ENCODE peak calls at places on chromosome 6, in eight cellular contexts. B is body of pancreas, Y is lung, N is stomach, S is IMR-90, O is left ventricle myocardium inferior, D is upper lobe of left lung, U is cardiac muscle cell. E is an unnamed sample. For H3K4me1, the result is how much of the 10 kb centered on the place peaks cover.

GRCh38 chr6:15400572-15401004 is 154.7 kb downstream of the JARID2 start:
- DNase-seq in B (peak), N (no peak), O (peak), S (peak), U (peak), D (peak), Y (peak), E (no peak)

GRCh38 chr6:35634316-35634715 is 54.4 kb downstream of the FKBP5 start:
- DNase-seq in S (no peak), N (no peak), B (peak), U (peak), D (no peak), O (peak), Y (no peak), E (no peak)

GRCh38 chr6:9044426-9044825 is 609.1 kb upstream of the SLC35B3 start:
- DNase-seq in O (no peak), B (no peak), Y (no peak), N (no peak), D (no peak), S (no peak), U (no peak), E (no peak)

GRCh38 chr6:166221040-166221439 is 53.4 kb upstream of the TBXT start:
- DNase-seq in Y (no peak), N (no peak), S (no peak), O (no peak), U (no peak), D (no peak), B (no peak), E (no peak)

GRCh38 chr6:10481101-10481500 is 40.0 kb upstream of the GCNT2 start:
- DNase-seq in D (no peak), U (no peak), B (no peak), Y (no peak), N (no peak), S (no peak), O (no peak), E (no peak)

GRCh38 chr6:21769973-21770372 is 176.4 kb downstream of the SOX4 start:
- DNase-seq in D (no peak), N (no peak), O (no peak), B (no peak), Y (no peak), S (peak), U (no peak), E (no peak)

GRCh38 chr6:154548130-154548830 is 37.8 kb upstream of the CNKSR3 start:
- DNase-seq in U (peak), S (peak), Y (no peak), B (peak), D (peak), O (peak), N (peak), E (no peak)

GRCh38 chr6:23841116-23841515 is 284.9 kb upstream of the NRSN1 start:
- DNase-seq in S (no peak), N (no peak), Y (no peak), O (no peak), B (no peak), D (no peak), U (no peak), E (no peak)

GRCh38 chr6:25270559-25270958 is 8.6 kb upstream of the CARMIL1 start:
- DNase-seq in D (no peak), B (no peak), U (no peak), Y (no peak), N (no peak), O (no peak), S (no peak), E (no peak)

GRCh38 chr6:132818404-132819359 is 4.3 kb downstream of the RPS12 start:
- DNase-seq in O (no peak), S (peak), B (no peak), U (peak), N (no peak), D (no peak), Y (no peak), E (no peak)

GRCh38 chr6:140979642-140980091 is 1153.1 kb upstream of the GJE1 start:
- DNase-seq in S (peak), U (peak), B (peak), O (no peak), D (peak), Y (peak), N (no peak), E (no peak)

GRCh38 chr6:15715060-15715459 is 52.2 kb upstream of the DTNBP1 start:
- DNase-seq in B (no peak), D (no peak), O (no peak), Y (no peak), S (no peak), N (no peak), U (peak), E (no peak)

GRCh38 chr6:83114164-83114563 is 46.7 kb downstream of the DOP1A start:
- DNase-seq in S (peak), B (no peak), O (no peak), Y (no peak), N (no peak), D (no peak), U (peak), E (no peak)

GRCh38 chr6:90397929-90398674 is 101.5 kb upstream of the BACH2 start:
- DNase-seq in N (no peak), O (no peak), D (no peak), S (peak), B (peak), Y (no peak), U (no peak), E (no peak)

GRCh38 chr6:96849615-96850014 is 12.3 kb upstream of the GPR63 start:
- DNase-seq in B (no peak), U (no peak), N (no peak), O (no peak), S (no peak), D (no peak), Y (no peak), E (no peak)

GRCh38 chr6:19332806-19333460 is 504.2 kb upstream of the ID4 start:
- DNase-seq in Y (no peak), U (no peak), B (no peak), S (no peak), D (no peak), O (no peak), N (no peak), E (no peak)

GRCh38 chr6:102798631-102799030 is 1405.1 kb downstream of the GRIK2 start:
- DNase-seq in B (no peak), D (no peak), O (no peak), Y (no peak), N (no peak), S (no peak), U (no peak), E (peak)

GRCh38 chr6:45991189-45991588 is 24.5 kb downstream of the CLIC5 start:
- DNase-seq in Y (no peak), O (no peak), B (no peak), N (no peak), U (peak), S (no peak), D (no peak), E (no peak)

GRCh38 chr6:14796974-14797762 is 448.7 kb upstream of the JARID2 start:
- DNase-seq in N (no peak), B (no peak), U (peak), O (no peak), Y (no peak), D (no peak), S (peak), E (no peak)

GRCh38 chr6:26251354-26252081 is 113.5 kb upstream of the BTN3A2 start:
- DNase-seq in S (peak), B (peak), O (peak), N (peak), D (peak), U (peak), Y (no peak), E (no peak)

GRCh38 chr6:4153514-4153985 is 18.2 kb upstream of the ECI2 start:
- DNase-seq in S (no peak), N (no peak), O (no peak), U (no peak), D (no peak), Y (no peak), B (no peak), E (no peak)

GRCh38 chr6:159444073-159444472 is 249.0 kb downstream of the SOD2 start:
- DNase-seq in B (no peak), D (no peak), S (no peak), Y (no peak), N (no peak), U (no peak), O (no peak), E (no peak)

GRCh38 chr6:25482996-25483395 is 169.0 kb upstream of the SCGN start:
- DNase-seq in O (no peak), B (no peak), D (no peak), S (peak), Y (no peak), U (peak), N (peak), E (no peak)

GRCh38 chr6:108068618-108069017 is 5.9 kb downstream of the OSTM1 start:
- DNase-seq in N (no peak), D (no peak), U (no peak), Y (no peak), S (no peak), B (no peak), O (no peak), E (no peak)

GRCh38 chr6:41125282-41125681 is 28.9 kb downstream of the TREML1 start:
- DNase-seq in N (no peak), S (no peak), B (no peak), O (no peak), Y (no peak), U (no peak), D (no peak), E (no peak)

GRCh38 chr6:129575378-129576118 is 134.4 kb downstream of the ARHGAP18 start:
- DNase-seq in U (peak), S (peak), D (peak), Y (no peak), B (peak), N (no peak), O (no peak), E (no peak)

GRCh38 chr6:38214159-38214558 is 394.6 kb downstream of the ZFAND3 start:
- DNase-seq in O (no peak), N (no peak), D (no peak), Y (no peak), B (no peak), S (no peak), U (no peak), E (no peak)

GRCh38 chr6:38212116-38212515 is 392.6 kb downstream of the ZFAND3 start:
- DNase-seq in N (no peak), U (no peak), Y (no peak), S (no peak), B (no peak), D (no peak), O (no peak), E (no peak)

GRCh38 chr6:38215225-38215624 is 395.7 kb downstream of the ZFAND3 start:
- DNase-seq in D (no peak), Y (no peak), N (no peak), S (no peak), O (no peak), U (no peak), B (no peak), E (no peak)

GRCh38 chr6:38212579-38212978 is 393.1 kb downstream of the ZFAND3 start:
- DNase-seq in B (no peak), O (no peak), N (no peak), Y (no peak), U (no peak), D (no peak), S (no peak), E (no peak)

GRCh38 chr6:38213275-38213674 is 393.7 kb downstream of the ZFAND3 start:
- DNase-seq in B (no peak), D (no peak), O (no peak), Y (no peak), S (no peak), U (peak), N (no peak), E (no peak)
- H3K27ac ChIP-seq in B (peak), D (no peak), O (peak), Y (no peak), S (no peak), U (peak), N (peak), E (no peak)

GRCh38 chr6:151630387-151630786 is 136.6 kb downstream of the CCDC170 start:
- DNase-seq in N (no peak), D (no peak), B (no peak), O (no peak), Y (no peak), U (no peak), S (no peak), E (no peak)

GRCh38 chr6:151630991-151631655 is 137.3 kb downstream of the CCDC170 start:
- DNase-seq in O (peak), S (no peak), D (no peak), U (no peak), B (no peak), Y (no peak), N (no peak), E (no peak)

GRCh38 chr6:151629791-151630190 is 136.0 kb downstream of the CCDC170 start:
- DNase-seq in Y (no peak), N (peak), D (no peak), O (no peak), S (no peak), B (peak), U (no peak), E (no peak)

GRCh38 chr6:151624900-151625536 is 131.2 kb downstream of the CCDC170 start:
- DNase-seq in Y (no peak), O (no peak), B (no peak), D (no peak), U (no peak), S (no peak), N (no peak), E (no peak)

DNA sequence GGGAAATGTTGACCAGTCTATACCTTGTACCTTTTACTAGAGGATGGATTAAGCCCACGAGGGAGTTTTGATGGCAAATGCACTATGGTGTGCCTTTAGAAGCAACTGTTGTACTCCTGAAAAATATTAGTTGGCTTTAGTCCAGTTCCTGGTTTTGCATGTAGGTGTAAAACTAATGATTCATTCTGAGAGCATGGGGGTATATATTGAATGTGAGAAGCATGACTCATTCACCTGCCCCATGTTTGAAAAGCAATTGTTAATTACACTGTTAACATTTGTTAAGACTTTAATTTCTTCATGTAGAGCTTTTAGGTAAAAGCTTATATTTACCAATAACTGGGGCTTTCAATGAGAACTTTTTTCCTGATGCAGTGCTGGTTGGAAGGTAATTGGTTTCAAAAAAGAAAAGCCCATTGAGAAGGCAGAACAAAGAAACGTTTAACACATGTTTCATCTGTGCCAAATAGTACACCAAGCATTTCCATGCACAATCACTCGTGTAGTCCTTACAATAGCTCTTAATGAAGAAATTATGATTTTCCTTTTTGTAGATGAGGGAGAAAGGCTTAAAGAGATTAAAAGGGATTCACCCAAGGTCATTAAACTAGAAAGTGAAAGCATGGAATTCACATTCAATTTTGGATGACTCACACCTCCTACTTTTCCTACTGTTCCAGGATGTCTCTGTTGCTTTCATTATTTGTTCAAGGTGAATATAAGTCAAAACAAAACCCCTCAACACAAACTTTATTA is 134.1 kb downstream of the CCDC170 start:
- DNase-seq in B (no peak), D (no peak), S (no peak), U (no peak), O (no peak), Y (no peak), N (no peak), E (no peak)
- H3K4me3 ChIP-seq in B (no peak), D (no peak), S (no peak), U (no peak), O (no peak), Y (no peak), N (no peak), E (no peak)

GRCh38 chr6:142881771-142882170 is 63.2 kb downstream of the HIVEP2 start:
- DNase-seq in O (no peak), B (no peak), D (no peak), Y (no peak), S (peak), U (no peak), N (no peak), E (no peak)

GRCh38 chr6:142884214-142885035 is 60.6 kb downstream of the HIVEP2 start:
- DNase-seq in S (no peak), O (no peak), N (no peak), D (no peak), Y (no peak), U (no peak), B (no peak), E (no peak)

GRCh38 chr6:142881290-142881689 is 63.7 kb downstream of the HIVEP2 start:
- DNase-seq in S (peak), U (no peak), B (no peak), O (no peak), D (no peak), N (no peak), Y (no peak), E (no peak)

GRCh38 chr6:142885182-142885867 is 59.7 kb downstream of the HIVEP2 start:
- DNase-seq in Y (peak), N (no peak), D (peak), U (peak), S (peak), O (no peak), B (peak), E (peak)

DNA sequence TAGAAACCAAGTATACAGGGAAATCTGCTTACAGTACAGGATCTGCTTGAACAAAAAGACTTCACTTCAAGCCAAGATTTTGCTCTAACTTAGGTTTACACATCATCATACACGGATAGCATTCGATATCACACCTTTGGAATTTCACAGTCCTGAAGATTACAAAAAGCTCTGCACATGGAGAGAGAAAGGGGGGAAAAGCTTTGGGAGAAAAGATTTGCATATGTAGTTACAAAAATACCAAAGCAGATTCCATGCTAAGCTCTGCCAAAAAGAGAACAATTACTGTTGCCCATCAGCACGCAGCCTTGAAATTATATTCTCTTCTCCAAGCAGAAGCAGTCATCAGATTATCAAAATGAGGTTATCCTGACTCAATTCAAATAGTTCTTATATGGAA is 62.0 kb downstream of the HIVEP2 start:
- DNase-seq in N (no peak), Y (no peak), U (peak), O (no peak), S (peak), B (no peak), D (no peak), E (no peak)
- H3K4me1 ChIP-seq in N (under half), Y (under half), U (under half), O (half or more), S (under half), B (under half), D (under half), E (under half)

DNA sequence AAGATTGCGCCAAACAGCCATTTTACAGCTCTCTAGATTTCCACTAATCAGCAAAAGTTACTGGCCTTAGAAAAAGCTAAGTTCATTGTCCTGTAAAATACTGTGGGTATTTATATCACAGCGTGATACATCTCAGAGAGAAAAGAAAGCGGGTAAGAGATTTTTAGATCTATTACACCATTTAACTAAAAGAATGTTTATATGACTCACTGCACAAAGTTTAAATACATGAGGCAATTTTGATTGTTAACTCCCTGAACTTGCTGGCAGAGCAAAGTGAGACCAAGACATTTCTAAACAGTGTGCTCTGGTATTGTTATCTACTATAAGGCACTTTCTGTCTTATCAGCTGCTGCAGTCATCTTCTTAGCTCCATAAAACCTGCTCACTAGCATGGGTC is 314.3 kb downstream of the EPHA7 start:
- DNase-seq in N (no peak), O (no peak), B (no peak), S (peak), Y (no peak), D (no peak), U (peak), E (no peak)
- H3K27ac ChIP-seq in N (no peak), O (no peak), B (no peak), S (no peak), Y (no peak), D (no peak), U (peak), E (no peak)

DNA sequence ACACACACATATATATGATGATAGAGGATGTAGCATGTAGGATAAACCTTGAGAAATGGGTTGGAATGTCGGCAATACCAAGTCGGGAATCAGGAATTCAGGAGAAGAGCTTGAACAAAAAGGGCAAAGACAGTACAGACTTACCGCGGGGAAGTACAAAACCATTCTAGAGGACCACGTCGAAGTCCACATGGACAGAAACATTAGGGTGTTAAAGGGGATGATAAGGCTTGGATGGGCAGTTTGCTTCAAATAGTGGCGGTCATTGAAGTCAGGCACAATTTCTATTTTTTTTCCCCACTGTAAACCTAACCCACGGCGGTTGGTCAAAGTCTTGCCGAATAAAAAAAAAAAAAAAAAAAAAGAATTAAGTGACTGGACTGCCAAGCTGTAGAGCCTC is 766 bp upstream of the NUS1 start:
- DNase-seq in D (no peak), Y (no peak), S (no peak), U (no peak), N (no peak), O (no peak), B (no peak), E (no peak)
- H3K4me3 ChIP-seq in D (peak), Y (no peak), S (peak), U (peak), N (peak), O (peak), B (no peak), E (peak)

E was measured in iPS DF 6.9.